ENCODE peak calls at places on chromosome 20, in five cellular contexts. C is kidney glomerular epithelial cell, I is GM12865, K is LoVo, L is NCI-H1092. U is an unnamed sample.

GRCh38 chr20:44646023-44646640 is 5.4 kb downstream of the ADA start:
- DNase-seq in C (no peak), K (no peak), I (peak), L (no peak), U (no peak)

GRCh38 chr20:24379116-24379927 is 90.1 kb upstream of the SYNDIG1 start:
- DNase-seq in C (no peak), L (no peak), K (no peak), I (no peak), U (peak)

GRCh38 chr20:10131612-10132345 is 86.9 kb upstream of the SNAP25 start:
- DNase-seq in C (peak), K (no peak), I (no peak), L (peak), U (no peak)

GRCh38 chr20:57389695-57390603 is 1.2 kb upstream of the RBM38 start:
- DNase-seq in C (no peak), I (peak), L (no peak), K (no peak), U (no peak)

GRCh38 chr20:57576942-57577550 is 16.1 kb downstream of the PCK1 start:
- DNase-seq in K (no peak), I (no peak), L (no peak), C (no peak), U (no peak)

GRCh38 chr20:40652426-40652825 is 36.6 kb downstream of the MAFB start:
- DNase-seq in K (no peak), L (no peak), C (no peak), I (no peak), U (no peak)

GRCh38 chr20:1005452-1006027 is 3.4 kb upstream of the RSPO4 start:
- DNase-seq in L (no peak), C (peak), K (peak), I (peak), U (peak)

GRCh38 chr20:44597930-44598329 is 15.6 kb downstream of the PKIG start:
- DNase-seq in I (no peak), K (no peak), C (no peak), L (no peak), U (no peak)

GRCh38 chr20:22807646-22808045 is 223.3 kb upstream of the FOXA2 start:
- DNase-seq in I (peak), C (no peak), K (no peak), L (no peak), U (no peak)

GRCh38 chr20:12198281-12198680 is 280.6 kb downstream of the BTBD3 start:
- DNase-seq in L (no peak), K (no peak), C (no peak), I (no peak), U (no peak)

GRCh38 chr20:53515749-53516148 is 77.9 kb downstream of the ZNF217 start:
- DNase-seq in I (no peak), L (no peak), K (no peak), C (no peak), U (no peak)

GRCh38 chr20:63186528-63187316 is 29.2 kb downstream of the YTHDF1 start:
- DNase-seq in L (no peak), C (no peak), I (no peak), K (peak), U (peak)

U was measured in Caki2.